ENCODE peak calls at places on chromosomes 11 and 22, in nine cellular contexts. M is GM12878; S is left lung; O is heart right ventricle; C is right cardiac atrium; W is stimulated activated effector memory CD8-positive, alpha-beta T cell treated with anti-CD3 and anti-CD28 coated beads, Interleukin-12 subunit alpha, Interleukin-12 subunit beta, amount 100 ng/mL, for 72 hours; F is HCT116; U is aorta; Y is activated naive CD4-positive, alpha-beta T cell treated with anti-CD3 and anti-CD28 coated beads, Interleukin-2, amount 50 U/mL, for 72 hours. L is an unnamed sample.

GRCh38 chr11:69711824-69712801 is 8.3 kb upstream of the FGF19 start:
- ATAC-seq in O (no peak), S (no peak), U (no peak), Y (peak; percentile 61), M (no peak), F (peak; percentile 88), W (no peak), C (no peak), L (no peak)

GRCh38 chr11:43315966-43316365 is 4.2 kb downstream of the API5 start:
- ATAC-seq in F (no peak), C (no peak), U (no peak), O (no peak), Y (no peak), M (no peak), W (no peak), S (no peak), L (no peak)

GRCh38 chr11:114251797-114252327 is 44.3 kb upstream of the NNMT start:
- ATAC-seq in U (no peak), W (no peak), F (peak; percentile 47), Y (no peak), C (no peak), M (no peak), O (no peak), S (no peak), L (no peak)

GRCh38 chr22:38843716-38844660 is at the start of gene NPTXR:
- ATAC-seq in O (peak; percentile 80), F (peak; percentile 77), U (peak; percentile 66), M (peak; percentile 15), Y (peak; percentile 70), C (peak; percentile 76), W (peak; percentile 65), S (peak; percentile 73), L (peak; percentile 59)

GRCh38 chr22:44039566-44040171 is 15.6 kb downstream of the PARVB start:
- ATAC-seq in Y (peak; percentile 20), S (no peak), U (no peak), W (no peak), M (no peak), C (no peak), O (no peak), F (no peak), L (no peak)

GRCh38 chr11:82995276-82995675 is 76.4 kb downstream of the RAB30 start:
- ATAC-seq in Y (no peak), M (no peak), F (no peak), C (no peak), O (no peak), U (no peak), S (no peak), W (no peak), L (no peak)

GRCh38 chr11:80327971-80328614 is 887.3 kb upstream of the TENM4 start:
- ATAC-seq in C (no peak), Y (no peak), O (no peak), F (no peak), M (no peak), U (no peak), W (no peak), S (no peak), L (no peak)

GRCh38 chr11:80638296-80638695 is 1197.5 kb upstream of the TENM4 start:
- ATAC-seq in F (no peak), O (no peak), Y (no peak), C (no peak), U (no peak), M (no peak), W (no peak), S (no peak), L (no peak)

GRCh38 chr22:50247748-50248147 is 2.9 kb upstream of the TUBGCP6 start:
- ATAC-seq in M (peak; percentile 16), Y (no peak), O (no peak), F (peak; percentile 23), S (no peak), C (no peak), W (peak; percentile 17), U (no peak), L (no peak)

GRCh38 chr22:34623580-34623979 is 442.4 kb upstream of the ISX start:
- ATAC-seq in W (no peak), U (no peak), O (no peak), S (no peak), C (no peak), F (no peak), M (no peak), Y (no peak), L (no peak)

GRCh38 chr22:30114356-30114755 is 34.1 kb downstream of the HORMAD2 start:
- ATAC-seq in W (no peak), F (no peak), Y (no peak), C (no peak), M (no peak), O (no peak), U (no peak), S (no peak), L (no peak)

GRCh38 chr22:29152381-29153138 is 53.1 kb upstream of the EMID1 start:
- ATAC-seq in F (no peak), U (peak; percentile 63), O (peak; percentile 27), W (no peak), Y (no peak), C (peak; percentile 71), M (no peak), S (peak; percentile 50), L (no peak)

L was measured in stimulated activated memory B cell treated with anti-CD40 and anti-IgM and Interleukin-4, amounts not matched to agents 10 μg/mL and 1 μg/mL and 100 μg/mL, for 72 hours.